ENCODE peak calls at places on chromosomes 12 and 14, in eight cellular contexts. H is NCI-H2107; R is NCI-H460; U is amygdala; M is amniotic epithelial cell; O is stimulated activated CD4-positive, alpha-beta T cell treated with anti-CD3 and anti-CD28 coated beads, Interleukin-4, amount 100 ng/mL, for 48 hours; Q is pancreas; L is SW 1271. I is an unnamed sample.

GRCh38 chr12:89390802-89391673 is 38.7 kb upstream of the DUSP6 start:
- DNase-seq in H (no peak), Q (no peak), R (no peak), U (no peak), L (no peak), O (no peak), M (peak), I (no peak)

GRCh38 chr14:69780092-69780491 is 13.2 kb downstream of the SRSF5 start:
- DNase-seq in U (no peak), O (no peak), L (no peak), M (no peak), R (no peak), H (no peak), Q (no peak), I (no peak)

GRCh38 chr12:79973774-79974173 is 38.9 kb upstream of the PPP1R12A start:
- DNase-seq in R (no peak), L (no peak), Q (no peak), M (no peak), U (no peak), H (no peak), O (no peak), I (no peak)

GRCh38 chr12:63397807-63398206 is 246.8 kb upstream of the AVPR1A start:
- DNase-seq in R (no peak), O (no peak), M (no peak), L (no peak), H (no peak), U (no peak), Q (no peak), I (no peak)

GRCh38 chr12:52473738-52474137 is at the start of gene KRT6C:
- DNase-seq in H (no peak), L (no peak), M (peak), O (no peak), R (no peak), U (no peak), Q (no peak), I (no peak)

GRCh38 chr12:82361461-82361915 is 3.2 kb downstream of the METTL25 start:
- DNase-seq in H (no peak), U (no peak), O (no peak), M (no peak), R (no peak), L (no peak), Q (peak), I (no peak)

GRCh38 chr14:37857774-37858266 is 262.4 kb downstream of the TTC6 start:
- DNase-seq in U (no peak), H (no peak), L (no peak), Q (no peak), R (no peak), M (no peak), O (no peak), I (no peak)

GRCh38 chr12:4025420-4026358 is 152.5 kb upstream of the PARP11 start:
- DNase-seq in Q (peak), L (no peak), H (no peak), M (peak), O (no peak), U (no peak), R (no peak), I (no peak)

GRCh38 chr12:100375023-100375737 is 18.3 kb downstream of the SLC17A8 start:
- DNase-seq in O (no peak), H (peak), M (no peak), Q (peak), U (peak), R (no peak), L (no peak), I (no peak)

GRCh38 chr14:50926851-50927386 is 17.4 kb downstream of the PYGL start:
- DNase-seq in O (no peak), R (no peak), U (no peak), Q (no peak), M (peak), H (no peak), L (no peak), I (peak)

GRCh38 chr12:56833780-56834179 is 70.7 kb downstream of the HSD17B6 start:
- DNase-seq in H (no peak), O (no peak), U (no peak), R (no peak), M (no peak), L (no peak), Q (no peak), I (no peak)

GRCh38 chr14:50055461-50056228 is 60.7 kb downstream of the VCPKMT start:
- DNase-seq in L (no peak), H (no peak), M (no peak), R (no peak), U (no peak), Q (no peak), O (no peak), I (no peak)

GRCh38 chr12:43742106-43742505 is 16.5 kb downstream of the PUS7L start:
- DNase-seq in Q (no peak), H (no peak), L (peak), O (no peak), R (no peak), M (peak), U (no peak), I (no peak)